ENCODE peak calls at places on chromosomes 16 and 17, in nine cellular contexts. A is EL; W is GM04503; P is activated T-helper 1 cell treated with anti-CD3 and anti-CD28 coated beads, Interleukin-2, amount 50 U/mL, for 16 hours; F is neuronal stem cell; B is NCI-H774; N is ACHN; I is GM06990; G is activated effector memory CD4-positive, alpha-beta T cell treated with Interleukin-2 at 50 U/mL for 16 hours. J is an unnamed sample.

GRCh38 chr17:32998111-32998892 is 6.7 kb downstream of the SPACA3 start:
- DNase-seq in G (peak), A (peak), P (peak), B (peak), I (peak), W (peak), N (peak), F (peak), J (peak)

GRCh38 chr16:30430428-30430970 is 669 bp upstream of the DCTPP1 start:
- DNase-seq in F (no peak), N (no peak), P (no peak), A (no peak), W (no peak), G (no peak), I (no peak), B (no peak), J (no peak)

GRCh38 chr17:6599364-6599763 is 41.1 kb downstream of the KIAA0753 start:
- DNase-seq in A (no peak), N (no peak), B (no peak), G (no peak), W (no peak), I (no peak), P (no peak), F (no peak), J (no peak)

GRCh38 chr16:64276646-64277045 is 845.2 kb downstream of the CDH11 start:
- DNase-seq in P (no peak), I (no peak), A (no peak), F (no peak), W (no peak), N (no peak), G (no peak), B (no peak), J (no peak)

GRCh38 chr16:6861136-6861535 is 471.5 kb upstream of the RBFOX1 start:
- DNase-seq in B (no peak), A (no peak), W (no peak), F (no peak), I (no peak), N (no peak), G (no peak), P (no peak), J (no peak)

GRCh38 chr17:57713140-57713539 is 32.0 kb downstream of the CCDC182 start:
- DNase-seq in W (no peak), F (no peak), G (no peak), B (no peak), P (no peak), I (no peak), N (no peak), A (no peak), J (no peak)

GRCh38 chr16:26717826-26718225 is 348.9 kb upstream of the C16orf82 start:
- DNase-seq in I (no peak), P (no peak), G (no peak), N (no peak), A (no peak), W (no peak), B (no peak), F (no peak), J (no peak)

GRCh38 chr17:8466466-8466865 is 30.8 kb downstream of the NDEL1 start:
- DNase-seq in I (no peak), B (no peak), P (no peak), G (no peak), N (no peak), F (no peak), A (peak), W (peak), J (no peak)

GRCh38 chr17:35801583-35802224 is 6.3 kb upstream of the MMP28 start:
- DNase-seq in F (no peak), W (no peak), I (no peak), N (no peak), G (no peak), A (peak), B (no peak), P (no peak), J (peak)

GRCh38 chr16:18784917-18785623 is 5.1 kb downstream of the RPS15A start:
- DNase-seq in I (no peak), W (no peak), G (no peak), F (no peak), P (no peak), N (no peak), A (no peak), B (no peak), J (no peak)

GRCh38 chr17:76481091-76481655 is 13.8 kb downstream of the AANAT start:
- DNase-seq in F (no peak), I (peak), W (no peak), P (no peak), N (no peak), B (no peak), G (no peak), A (no peak), J (no peak)

GRCh38 chr16:996672-997071 is 15.1 kb downstream of the SOX8 start:
- DNase-seq in W (no peak), F (no peak), B (no peak), I (no peak), G (peak), A (no peak), N (no peak), P (no peak), J (no peak)

GRCh38 chr16:66269631-66270332 is 96.7 kb upstream of the CDH5 start:
- DNase-seq in G (no peak), W (no peak), P (no peak), F (no peak), A (no peak), N (no peak), I (no peak), B (no peak), J (no peak)

GRCh38 chr17:70074236-70074830 is 692 bp upstream of the KCNJ16 start:
- DNase-seq in W (no peak), A (no peak), N (peak), G (no peak), I (no peak), B (no peak), F (no peak), P (no peak), J (no peak)

GRCh38 chr16:629289-630023 is 1.3 kb upstream of the WFIKKN1 start:
- DNase-seq in B (no peak), F (peak), W (no peak), G (no peak), N (no peak), P (no peak), A (no peak), I (no peak), J (no peak)

GRCh38 chr16:70757183-70757582 is 43.8 kb downstream of the VAC14 start:
- DNase-seq in W (no peak), N (no peak), I (no peak), B (no peak), F (no peak), P (no peak), G (no peak), A (no peak), J (no peak)

GRCh38 chr16:76396977-76397376 is 119.8 kb downstream of the CNTNAP4 start:
- DNase-seq in G (no peak), P (no peak), N (no peak), A (no peak), F (no peak), W (no peak), B (no peak), I (no peak), J (no peak)

GRCh38 chr16:57130950-57131321 is 38.6 kb downstream of the CPNE2 start:
- DNase-seq in A (no peak), G (no peak), P (no peak), F (no peak), N (no peak), I (no peak), W (no peak), B (no peak), J (no peak)

GRCh38 chr16:69319381-69319780 is 8.2 kb downstream of the VPS4A start:
- DNase-seq in I (no peak), G (no peak), A (no peak), N (no peak), W (no peak), B (no peak), F (no peak), P (no peak), J (no peak)

GRCh38 chr17:32551186-32551955 is 64.6 kb downstream of the CDK5R1 start:
- DNase-seq in G (no peak), A (peak), F (no peak), P (no peak), I (peak), B (no peak), N (peak), W (no peak), J (peak)

J was measured in skeletal muscle cell.